ENCODE peak calls at places on chromosome 3, in seven cellular contexts. One of them, this sample, is unnamed.

GRCh38 chr3:25674670-25675069 is 10.0 kb upstream of the TOP2B start:
- DNase-seq in heart right ventricle: no peak
- DNase-seq in psoas muscle: no peak
- DNase-seq in dorsolateral prefrontal cortex: no peak
- DNase-seq in A549: no peak
- DNase-seq in GM23248: no peak
- DNase-seq in epithelial cell of prostate: no peak
- DNase-seq in this sample: no peak

GRCh38 chr3:13571264-13571663 is 22.3 kb downstream of the FBLN2 start:
- DNase-seq in heart right ventricle: no peak
- DNase-seq in psoas muscle: peak
- DNase-seq in dorsolateral prefrontal cortex: no peak
- DNase-seq in A549: no peak
- DNase-seq in GM23248: no peak
- DNase-seq in epithelial cell of prostate: no peak
- DNase-seq in this sample: no peak

GRCh38 chr3:121111914-121112612 is 204.1 kb downstream of the STXBP5L start:
- DNase-seq in heart right ventricle: no peak
- DNase-seq in psoas muscle: no peak
- DNase-seq in dorsolateral prefrontal cortex: no peak
- DNase-seq in A549: no peak
- DNase-seq in GM23248: no peak
- DNase-seq in epithelial cell of prostate: no peak
- DNase-seq in this sample: no peak

GRCh38 chr3:61053781-61054496 is 197.3 kb downstream of the FHIT start:
- DNase-seq in heart right ventricle: no peak
- DNase-seq in psoas muscle: no peak
- DNase-seq in dorsolateral prefrontal cortex: no peak
- DNase-seq in A549: no peak
- DNase-seq in GM23248: no peak
- DNase-seq in epithelial cell of prostate: peak
- DNase-seq in this sample: no peak

GRCh38 chr3:124277516-124277890 is 285.6 kb upstream of the ROPN1 start:
- DNase-seq in heart right ventricle: no peak
- DNase-seq in psoas muscle: no peak
- DNase-seq in dorsolateral prefrontal cortex: peak
- DNase-seq in A549: no peak
- DNase-seq in GM23248: peak
- DNase-seq in epithelial cell of prostate: no peak
- DNase-seq in this sample: no peak

GRCh38 chr3:161349529-161350278 is 21.6 kb downstream of the SPTSSB start:
- DNase-seq in heart right ventricle: no peak
- DNase-seq in psoas muscle: no peak
- DNase-seq in dorsolateral prefrontal cortex: no peak
- DNase-seq in A549: peak
- DNase-seq in GM23248: peak
- DNase-seq in epithelial cell of prostate: peak
- DNase-seq in this sample: no peak

GRCh38 chr3:115706311-115706829 is 83.1 kb downstream of the GAP43 start:
- DNase-seq in heart right ventricle: no peak
- DNase-seq in psoas muscle: no peak
- DNase-seq in dorsolateral prefrontal cortex: no peak
- DNase-seq in A549: no peak
- DNase-seq in GM23248: no peak
- DNase-seq in epithelial cell of prostate: no peak
- DNase-seq in this sample: no peak

GRCh38 chr3:11591401-11592266 is 52.1 kb downstream of the VGLL4 start:
- DNase-seq in heart right ventricle: peak
- DNase-seq in psoas muscle: no peak
- DNase-seq in dorsolateral prefrontal cortex: peak
- DNase-seq in A549: no peak
- DNase-seq in GM23248: peak
- DNase-seq in epithelial cell of prostate: no peak
- DNase-seq in this sample: no peak

GRCh38 chr3:169755488-169755887 is 9.4 kb downstream of the TERC start:
- DNase-seq in heart right ventricle: no peak
- DNase-seq in psoas muscle: no peak
- DNase-seq in dorsolateral prefrontal cortex: no peak
- DNase-seq in A549: no peak
- DNase-seq in GM23248: no peak
- DNase-seq in epithelial cell of prostate: no peak
- DNase-seq in this sample: no peak

GRCh38 chr3:57783186-57784088 is 27.3 kb downstream of the SLMAP start:
- DNase-seq in heart right ventricle: peak
- DNase-seq in psoas muscle: no peak
- DNase-seq in dorsolateral prefrontal cortex: no peak
- DNase-seq in A549: no peak
- DNase-seq in GM23248: no peak
- DNase-seq in epithelial cell of prostate: no peak
- DNase-seq in this sample: no peak

GRCh38 chr3:111582114-111582461 is 13.1 kb downstream of the ZBED2 start:
- DNase-seq in heart right ventricle: no peak
- DNase-seq in psoas muscle: no peak
- DNase-seq in dorsolateral prefrontal cortex: no peak
- DNase-seq in A549: peak
- DNase-seq in GM23248: peak
- DNase-seq in epithelial cell of prostate: peak
- DNase-seq in this sample: no peak

GRCh38 chr3:116806351-116806750 is 96.8 kb downstream of the TUSC7 start:
- DNase-seq in heart right ventricle: no peak
- DNase-seq in psoas muscle: no peak
- DNase-seq in dorsolateral prefrontal cortex: no peak
- DNase-seq in A549: no peak
- DNase-seq in GM23248: no peak
- DNase-seq in epithelial cell of prostate: no peak
- DNase-seq in this sample: no peak

DNA sequence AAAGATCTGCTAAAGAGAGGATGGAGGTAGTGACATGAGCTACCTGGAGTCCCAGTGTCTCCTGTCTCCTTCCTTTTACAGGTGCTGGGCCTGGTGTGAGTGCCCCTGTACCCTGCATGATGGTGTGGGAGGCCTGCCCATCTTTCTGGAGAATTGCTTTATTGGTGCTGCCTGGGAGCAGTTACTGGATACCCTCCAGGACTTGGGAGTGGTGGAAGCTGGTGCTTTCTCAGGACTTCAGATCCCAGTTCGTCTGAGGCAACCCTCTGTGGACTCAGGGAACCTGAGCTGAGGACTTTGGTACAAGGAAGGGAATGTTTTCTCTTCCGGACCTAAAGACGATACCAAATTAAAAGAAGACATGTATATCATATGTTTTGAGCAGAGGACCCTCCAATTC is 18.3 kb upstream of the NUDT16 start:
- DNase-seq in heart right ventricle: no peak
- DNase-seq in psoas muscle: no peak
- DNase-seq in dorsolateral prefrontal cortex: no peak
- DNase-seq in A549: no peak
- DNase-seq in GM23248: no peak
- DNase-seq in epithelial cell of prostate: no peak
- DNase-seq in this sample: no peak
- H3K27ac ChIP-seq in heart right ventricle: no peak
- H3K27ac ChIP-seq in psoas muscle: no peak
- H3K27ac ChIP-seq in dorsolateral prefrontal cortex: no peak
- H3K27ac ChIP-seq in A549: no peak
- H3K27ac ChIP-seq in GM23248: no peak
- H3K27ac ChIP-seq in epithelial cell of prostate: no peak
- H3K27ac ChIP-seq in this sample: no peak

GRCh38 chr3:187122261-187122660 is 17.0 kb downstream of the RPL39L start:
- DNase-seq in heart right ventricle: no peak
- DNase-seq in psoas muscle: no peak
- DNase-seq in dorsolateral prefrontal cortex: no peak
- DNase-seq in A549: no peak
- DNase-seq in GM23248: peak
- DNase-seq in epithelial cell of prostate: no peak
- DNase-seq in this sample: no peak
- H3K27ac ChIP-seq in heart right ventricle: no peak
- H3K27ac ChIP-seq in psoas muscle: no peak
- H3K27ac ChIP-seq in dorsolateral prefrontal cortex: no peak
- H3K27ac ChIP-seq in A549: no peak
- H3K27ac ChIP-seq in GM23248: no peak
- H3K27ac ChIP-seq in epithelial cell of prostate: no peak
- H3K27ac ChIP-seq in this sample: no peak

GRCh38 chr3:183284570-183284969 is 31.5 kb downstream of the B3GNT5 start:
- DNase-seq in heart right ventricle: no peak
- DNase-seq in psoas muscle: no peak
- DNase-seq in dorsolateral prefrontal cortex: no peak
- DNase-seq in A549: no peak
- DNase-seq in GM23248: no peak
- DNase-seq in epithelial cell of prostate: no peak
- DNase-seq in this sample: no peak
- H3K27ac ChIP-seq in heart right ventricle: no peak
- H3K27ac ChIP-seq in psoas muscle: peak
- H3K27ac ChIP-seq in dorsolateral prefrontal cortex: no peak
- H3K27ac ChIP-seq in A549: peak
- H3K27ac ChIP-seq in GM23248: no peak
- H3K27ac ChIP-seq in epithelial cell of prostate: peak
- H3K27ac ChIP-seq in this sample: peak

DNA sequence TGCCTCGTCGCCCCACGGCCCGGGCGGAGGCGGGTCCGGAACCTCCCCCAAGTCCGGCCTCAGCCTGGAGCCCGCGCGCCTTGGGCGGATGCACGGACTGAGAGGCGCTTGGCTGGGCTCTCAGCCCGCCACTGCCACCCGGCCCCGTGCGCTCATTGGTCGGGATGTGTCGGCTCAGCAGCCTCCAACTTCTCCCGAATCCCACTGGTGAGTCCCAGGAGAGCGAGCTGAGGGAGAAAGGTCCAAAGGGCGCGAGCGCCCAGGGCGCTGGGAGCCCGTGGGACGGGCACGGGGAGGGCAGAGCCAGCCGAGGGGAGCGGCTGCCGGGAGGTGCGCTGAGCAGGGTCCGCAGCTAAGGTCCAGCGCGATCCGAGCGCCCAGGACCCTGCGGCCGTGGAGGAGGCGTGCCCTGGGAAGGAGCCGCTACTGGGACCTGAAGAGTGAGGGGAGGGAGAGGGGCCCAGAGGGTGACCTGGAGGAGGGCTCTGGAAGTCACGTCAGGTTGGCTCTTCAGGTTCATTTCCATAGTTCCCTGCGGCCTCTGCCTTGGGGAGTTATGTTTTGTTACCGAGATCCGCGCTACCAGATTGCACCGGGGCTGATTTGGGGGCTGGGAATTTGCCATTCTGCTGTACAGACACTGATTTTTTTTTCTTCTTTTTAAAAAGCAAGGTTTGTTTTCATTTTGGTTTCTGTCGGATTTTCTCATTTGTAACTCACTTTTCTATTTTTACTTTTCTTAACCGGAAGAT is at the start of gene MME:
- DNase-seq in heart right ventricle: peak
- DNase-seq in psoas muscle: peak
- DNase-seq in dorsolateral prefrontal cortex: no peak
- DNase-seq in A549: no peak
- DNase-seq in GM23248: peak
- DNase-seq in epithelial cell of prostate: no peak
- DNase-seq in this sample: no peak
- H3K27ac ChIP-seq in heart right ventricle: peak
- H3K27ac ChIP-seq in psoas muscle: peak
- H3K27ac ChIP-seq in dorsolateral prefrontal cortex: no peak
- H3K27ac ChIP-seq in A549: no peak
- H3K27ac ChIP-seq in GM23248: peak
- H3K27ac ChIP-seq in epithelial cell of prostate: peak
- H3K27ac ChIP-seq in this sample: peak